ENCODE peak calls at places on chromosomes 1 and 21, in four cellular contexts. F, A, B and O are unnamed samples.

GRCh38 chr1:210584439-210585113 is 255.9 kb downstream of the HHAT start:
- DNase-seq in F (peak), A (peak), B (peak), O (peak)

GRCh38 chr1:159964144-159964543 is 10.1 kb upstream of the SLAMF9 start:
- DNase-seq in F (no peak), A (no peak), B (no peak), O (no peak)

GRCh38 chr1:236686815-236687160 is 489 bp downstream of the ACTN2 start:
- DNase-seq in F (no peak), A (no peak), B (no peak), O (no peak)

GRCh38 chr1:83129107-83129506 is 869.8 kb downstream of the TTLL7 start:
- DNase-seq in F (no peak), A (no peak), B (no peak), O (no peak)

GRCh38 chr1:15714438-15715136 is 21.5 kb upstream of the SLC25A34 start:
- DNase-seq in F (no peak), A (no peak), B (no peak), O (no peak)

GRCh38 chr1:219798283-219799030 is 129.9 kb downstream of the SLC30A10 start:
- DNase-seq in F (no peak), A (no peak), B (no peak), O (no peak)

GRCh38 chr1:19154876-19155275 is 55.2 kb downstream of the UBR4 start:
- DNase-seq in F (no peak), A (no peak), B (no peak), O (no peak)

GRCh38 chr1:14090531-14090930 is 390.5 kb downstream of the PRDM2 start:
- DNase-seq in F (no peak), A (no peak), B (no peak), O (no peak)

GRCh38 chr1:176696109-176696508 is 233.1 kb downstream of the PAPPA2 start:
- DNase-seq in F (no peak), A (peak), B (no peak), O (no peak)

GRCh38 chr1:239353536-239353935 is 32.8 kb upstream of the CHRM3 start:
- DNase-seq in F (no peak), A (no peak), B (no peak), O (no peak)

GRCh38 chr1:236051107-236051885 is 13.6 kb downstream of the NID1 start:
- DNase-seq in F (no peak), A (no peak), B (no peak), O (no peak)

GRCh38 chr1:226268421-226269124 is 40.4 kb downstream of the LIN9 start:
- DNase-seq in F (no peak), A (no peak), B (no peak), O (no peak)

GRCh38 chr1:187759934-187760333 is 931.2 kb downstream of the PLA2G4A start:
- DNase-seq in F (no peak), A (no peak), B (no peak), O (no peak)

GRCh38 chr21:45615145-45615711 is 28.3 kb upstream of the PCBP3 start:
- DNase-seq in F (peak), A (no peak), B (peak), O (no peak)

GRCh38 chr1:17192394-17193221 is 12.3 kb upstream of the PADI1 start:
- DNase-seq in F (no peak), A (no peak), B (no peak), O (no peak)

GRCh38 chr1:207006914-207007313 is 25.6 kb downstream of the C1orf116 start:
- DNase-seq in F (no peak), A (no peak), B (no peak), O (no peak)

GRCh38 chr1:236421022-236421421 is 26.9 kb downstream of the EDARADD start:
- DNase-seq in F (no peak), A (peak), B (peak), O (no peak)

GRCh38 chr1:203465146-203465798 is 10.3 kb upstream of the PRELP start:
- DNase-seq in F (no peak), A (no peak), B (no peak), O (no peak)

GRCh38 chr1:75334876-75335275 is 200.7 kb downstream of the LHX8 start:
- DNase-seq in F (no peak), A (no peak), B (no peak), O (no peak)

GRCh38 chr1:83131692-83131955 is 867.3 kb downstream of the TTLL7 start:
- DNase-seq in F (no peak), A (no peak), B (no peak), O (no peak)

GRCh38 chr1:227887697-227888403 is 59.9 kb downstream of the WNT9A start:
- DNase-seq in F (peak), A (peak), B (no peak), O (no peak)

GRCh38 chr1:6625579-6626149 is 996 bp downstream of the THAP3 start:
- DNase-seq in F (no peak), A (no peak), B (no peak), O (no peak)

GRCh38 chr1:55143686-55144085 is 71.5 kb downstream of the USP24 start:
- DNase-seq in F (no peak), A (peak), B (peak), O (peak)

GRCh38 chr1:98001764-98002163 is 80.9 kb upstream of the DPYD start:
- DNase-seq in F (no peak), A (no peak), B (no peak), O (no peak)

GRCh38 chr1:29437946-29438345 is 201.6 kb downstream of the PTPRU start:
- DNase-seq in F (no peak), A (no peak), B (no peak), O (no peak)

GRCh38 chr1:115811140-115811828 is 29.6 kb downstream of the NHLH2 start:
- DNase-seq in F (no peak), A (no peak), B (no peak), O (no peak)

GRCh38 chr1:173870252-173871075 is 2.3 kb downstream of the ZBTB37 start:
- DNase-seq in F (peak), A (peak), B (no peak), O (no peak)

GRCh38 chr1:59596956-59597355 is 217.8 kb upstream of the HOOK1 start:
- DNase-seq in F (no peak), A (no peak), B (no peak), O (no peak)

GRCh38 chr1:59593798-59594790 is 220.7 kb upstream of the HOOK1 start:
- DNase-seq in F (no peak), A (no peak), B (peak), O (no peak)

GRCh38 chr1:59595774-59596173 is 219.0 kb upstream of the HOOK1 start:
- DNase-seq in F (no peak), A (no peak), B (no peak), O (no peak)

GRCh38 chr1:59597420-59598199 is 217.1 kb upstream of the HOOK1 start:
- DNase-seq in F (no peak), A (no peak), B (no peak), O (no peak)

DNA sequence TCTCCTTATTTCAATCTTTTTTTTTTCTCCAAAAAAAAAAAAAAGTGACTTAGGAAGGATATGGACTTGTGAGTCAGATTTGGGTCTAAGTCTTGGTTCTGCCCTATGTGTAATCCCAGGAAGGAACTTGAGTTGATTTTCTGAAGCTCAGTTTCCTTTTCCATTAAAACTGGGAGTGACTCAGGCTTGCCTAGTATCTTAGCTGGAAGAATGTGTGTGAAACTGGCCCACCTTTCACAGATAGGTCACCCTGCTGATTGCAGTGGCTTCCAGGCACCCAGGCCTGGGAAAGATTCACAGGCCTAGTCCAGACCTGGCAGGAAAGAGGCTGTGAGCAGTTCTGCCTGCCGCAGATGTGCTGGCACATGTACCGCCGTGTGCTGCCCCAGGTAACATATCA is 218.3 kb upstream of the HOOK1 start:
- DNase-seq in F (no peak), A (no peak), B (no peak), O (no peak)
- TF ChIP-seq ELF1 in F (no peak), A (no peak), B (no peak), O (no peak)

DNA sequence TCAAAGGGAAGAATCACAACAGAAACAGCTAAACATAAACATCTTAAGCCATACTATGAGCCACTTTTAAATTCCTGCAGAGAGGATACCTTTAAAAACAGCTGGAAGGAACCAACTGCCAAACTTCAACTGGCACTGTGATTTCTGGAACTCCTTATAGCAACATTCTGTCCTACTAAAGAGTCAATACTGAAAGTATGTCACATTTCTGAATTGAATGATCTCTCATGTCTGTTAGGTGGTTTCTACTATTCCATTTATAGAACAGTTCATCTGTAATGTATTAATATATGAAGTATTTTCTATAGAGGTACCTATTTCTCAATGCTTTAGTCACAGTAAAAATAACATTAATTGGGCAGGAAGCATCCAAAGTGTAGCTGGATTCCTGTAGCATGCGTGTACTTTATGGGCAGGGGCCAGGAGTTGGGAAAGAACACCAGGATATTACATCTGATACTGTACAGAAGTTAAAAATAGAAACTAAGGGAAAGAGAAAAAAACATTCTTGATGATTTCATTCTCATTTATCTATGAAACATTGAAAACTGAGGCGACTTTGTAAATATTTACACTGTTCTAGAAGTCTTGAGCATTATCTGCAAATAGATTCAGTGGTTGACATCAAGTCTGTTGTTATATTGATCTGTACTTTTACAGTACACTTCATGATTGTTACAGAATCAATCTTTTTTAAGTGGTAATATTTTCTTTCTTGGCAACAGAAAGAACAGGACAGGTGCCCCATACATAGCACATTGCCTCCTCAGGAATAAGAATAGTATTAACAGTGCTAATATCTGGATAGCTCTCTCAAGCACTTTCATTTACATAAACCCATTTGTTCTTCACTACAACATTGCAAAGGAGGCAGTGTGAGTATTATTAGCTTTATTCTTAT is 6.1 kb upstream of the ZNF281 start:
- DNase-seq in F (no peak), A (no peak), B (peak), O (peak)
- TF ChIP-seq ELF1 in F (no peak), A (no peak), B (no peak), O (no peak)

GRCh38 chr1:186295980-186296379 is 79.1 kb downstream of the TPR start:
- DNase-seq in F (no peak), A (no peak), B (peak), O (no peak)
- TF ChIP-seq ELF1 in F (no peak), A (no peak), B (no peak), O (no peak)

DNA sequence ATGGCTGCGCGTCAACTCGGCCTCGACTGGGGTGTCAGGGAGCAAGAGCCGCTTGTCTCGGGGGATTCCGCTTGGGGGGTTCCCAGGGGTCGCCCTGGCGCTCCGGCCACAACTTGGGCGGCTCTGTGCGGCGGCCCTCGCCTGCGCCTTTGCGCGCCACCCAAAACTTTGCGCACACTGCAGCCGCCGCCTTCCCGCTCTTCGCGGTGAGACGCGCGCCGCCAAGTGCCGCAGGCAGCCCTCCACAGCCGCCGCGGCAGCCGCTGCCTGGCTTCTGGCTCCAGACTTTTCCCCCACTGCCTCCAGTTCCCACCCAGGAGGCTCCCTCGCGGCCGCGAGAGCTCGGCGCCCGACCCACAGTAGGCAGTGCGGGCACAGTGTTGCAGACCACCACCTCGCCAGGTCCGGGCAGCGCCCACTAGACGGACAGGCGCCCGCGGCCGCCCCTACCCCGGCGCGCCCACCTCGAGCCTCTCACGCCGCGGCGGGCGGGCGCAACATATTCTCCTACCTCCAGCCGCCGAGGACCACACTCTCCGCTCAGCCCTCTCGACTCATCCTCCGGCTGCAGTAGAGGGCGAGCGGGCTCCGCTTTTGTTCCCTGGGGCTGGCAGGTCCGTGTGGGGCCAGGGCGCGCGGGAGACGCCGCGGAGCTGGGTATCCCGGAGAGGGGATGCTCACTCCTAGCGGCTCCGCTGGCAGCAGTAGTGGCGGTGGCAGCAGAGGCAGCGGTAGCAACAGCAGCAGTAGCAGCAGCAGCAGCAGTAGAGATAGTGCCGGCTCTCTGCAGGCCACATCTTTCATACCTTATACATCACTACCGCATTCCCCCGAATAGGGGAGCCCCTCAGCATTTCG is 296.6 kb downstream of the OMA1 start:
- DNase-seq in F (peak), A (peak), B (peak), O (no peak)
- TF ChIP-seq ELF1 in F (no peak), A (no peak), B (no peak), O (no peak)

GRCh38 chr1:44696789-44697188 is 22.3 kb downstream of the ARMH1 start:
- DNase-seq in F (no peak), A (no peak), B (no peak), O (no peak)
- TF ChIP-seq ELF1 in F (no peak), A (no peak), B (no peak), O (no peak)

GRCh38 chr1:228978486-228979324 is 243.4 kb downstream of the RHOU start:
- DNase-seq in F (peak), A (no peak), B (no peak), O (no peak)
- TF ChIP-seq ELF1 in F (no peak), A (no peak), B (no peak), O (no peak)